ENCODE peak calls at places on chromosomes 6 and 20, in seven cellular contexts. One of them, this sample, is unnamed.

GRCh38 chr6:16471222-16471784 is 232.9 kb downstream of the GMPR start:
- DNase-seq in HTR-8/SVneo: no peak
- DNase-seq in bronchial epithelial cell: no peak
- DNase-seq in activated CD4-positive, alpha-beta T cell treated with anti-CD3 and anti-CD28 coated beads, Interleukin-2, amount 50 U/mL, for 4 hours: no peak
- DNase-seq in ureter: no peak
- DNase-seq in A172: no peak
- DNase-seq in globus pallidus: no peak
- DNase-seq in this sample: no peak

GRCh38 chr6:159941286-159942113 is 27.4 kb upstream of the IGF2R start:
- DNase-seq in HTR-8/SVneo: no peak
- DNase-seq in bronchial epithelial cell: peak
- DNase-seq in activated CD4-positive, alpha-beta T cell treated with anti-CD3 and anti-CD28 coated beads, Interleukin-2, amount 50 U/mL, for 4 hours: peak
- DNase-seq in ureter: no peak
- DNase-seq in A172: peak
- DNase-seq in globus pallidus: peak
- DNase-seq in this sample: no peak

GRCh38 chr6:42300701-42301100 is 83.0 kb upstream of the MRPS10 start:
- DNase-seq in HTR-8/SVneo: no peak
- DNase-seq in bronchial epithelial cell: peak
- DNase-seq in activated CD4-positive, alpha-beta T cell treated with anti-CD3 and anti-CD28 coated beads, Interleukin-2, amount 50 U/mL, for 4 hours: no peak
- DNase-seq in ureter: no peak
- DNase-seq in A172: no peak
- DNase-seq in globus pallidus: no peak
- DNase-seq in this sample: no peak

GRCh38 chr6:22095886-22096285 is 200.9 kb downstream of the PRL start:
- DNase-seq in HTR-8/SVneo: no peak
- DNase-seq in bronchial epithelial cell: no peak
- DNase-seq in activated CD4-positive, alpha-beta T cell treated with anti-CD3 and anti-CD28 coated beads, Interleukin-2, amount 50 U/mL, for 4 hours: no peak
- DNase-seq in ureter: no peak
- DNase-seq in A172: no peak
- DNase-seq in globus pallidus: no peak
- DNase-seq in this sample: no peak

GRCh38 chr6:35213824-35214756 is at the start of gene SCUBE3:
- DNase-seq in HTR-8/SVneo: peak
- DNase-seq in bronchial epithelial cell: peak
- DNase-seq in activated CD4-positive, alpha-beta T cell treated with anti-CD3 and anti-CD28 coated beads, Interleukin-2, amount 50 U/mL, for 4 hours: no peak
- DNase-seq in ureter: no peak
- DNase-seq in A172: peak
- DNase-seq in globus pallidus: no peak
- DNase-seq in this sample: no peak

GRCh38 chr20:52103469-52103910 is 88.1 kb downstream of the ZFP64 start:
- DNase-seq in HTR-8/SVneo: peak
- DNase-seq in bronchial epithelial cell: peak
- DNase-seq in activated CD4-positive, alpha-beta T cell treated with anti-CD3 and anti-CD28 coated beads, Interleukin-2, amount 50 U/mL, for 4 hours: no peak
- DNase-seq in ureter: no peak
- DNase-seq in A172: no peak
- DNase-seq in globus pallidus: no peak
- DNase-seq in this sample: no peak

GRCh38 chr6:158868122-158868480 is 48.9 kb upstream of the EZR start:
- DNase-seq in HTR-8/SVneo: no peak
- DNase-seq in bronchial epithelial cell: no peak
- DNase-seq in activated CD4-positive, alpha-beta T cell treated with anti-CD3 and anti-CD28 coated beads, Interleukin-2, amount 50 U/mL, for 4 hours: no peak
- DNase-seq in ureter: no peak
- DNase-seq in A172: no peak
- DNase-seq in globus pallidus: no peak
- DNase-seq in this sample: no peak

GRCh38 chr6:154593122-154593521 is 82.6 kb upstream of the CNKSR3 start:
- DNase-seq in HTR-8/SVneo: no peak
- DNase-seq in bronchial epithelial cell: no peak
- DNase-seq in activated CD4-positive, alpha-beta T cell treated with anti-CD3 and anti-CD28 coated beads, Interleukin-2, amount 50 U/mL, for 4 hours: no peak
- DNase-seq in ureter: no peak
- DNase-seq in A172: no peak
- DNase-seq in globus pallidus: no peak
- DNase-seq in this sample: no peak

GRCh38 chr20:1855690-1856089 is 39.5 kb upstream of the SIRPA start:
- DNase-seq in HTR-8/SVneo: no peak
- DNase-seq in bronchial epithelial cell: no peak
- DNase-seq in activated CD4-positive, alpha-beta T cell treated with anti-CD3 and anti-CD28 coated beads, Interleukin-2, amount 50 U/mL, for 4 hours: no peak
- DNase-seq in ureter: no peak
- DNase-seq in A172: no peak
- DNase-seq in globus pallidus: no peak
- DNase-seq in this sample: no peak

GRCh38 chr20:38013891-38014290 is 19.4 kb downstream of the TTI1 start:
- DNase-seq in HTR-8/SVneo: no peak
- DNase-seq in bronchial epithelial cell: no peak
- DNase-seq in activated CD4-positive, alpha-beta T cell treated with anti-CD3 and anti-CD28 coated beads, Interleukin-2, amount 50 U/mL, for 4 hours: no peak
- DNase-seq in ureter: no peak
- DNase-seq in A172: no peak
- DNase-seq in globus pallidus: no peak
- DNase-seq in this sample: no peak

GRCh38 chr20:4972506-4973251 is 28.6 kb downstream of the SLC23A2 start:
- DNase-seq in HTR-8/SVneo: no peak
- DNase-seq in bronchial epithelial cell: no peak
- DNase-seq in activated CD4-positive, alpha-beta T cell treated with anti-CD3 and anti-CD28 coated beads, Interleukin-2, amount 50 U/mL, for 4 hours: no peak
- DNase-seq in ureter: no peak
- DNase-seq in A172: no peak
- DNase-seq in globus pallidus: no peak
- DNase-seq in this sample: no peak

GRCh38 chr6:169991913-169992312 is 240.5 kb downstream of the ERMARD start:
- DNase-seq in HTR-8/SVneo: no peak
- DNase-seq in bronchial epithelial cell: no peak
- DNase-seq in activated CD4-positive, alpha-beta T cell treated with anti-CD3 and anti-CD28 coated beads, Interleukin-2, amount 50 U/mL, for 4 hours: no peak
- DNase-seq in ureter: peak
- DNase-seq in A172: no peak
- DNase-seq in globus pallidus: no peak
- DNase-seq in this sample: peak

GRCh38 chr20:53038328-53038727 is 66.2 kb downstream of the TSHZ2 start:
- DNase-seq in HTR-8/SVneo: no peak
- DNase-seq in bronchial epithelial cell: no peak
- DNase-seq in activated CD4-positive, alpha-beta T cell treated with anti-CD3 and anti-CD28 coated beads, Interleukin-2, amount 50 U/mL, for 4 hours: no peak
- DNase-seq in ureter: no peak
- DNase-seq in A172: no peak
- DNase-seq in globus pallidus: no peak
- DNase-seq in this sample: no peak

GRCh38 chr6:37201726-37202125 is 31.8 kb downstream of the PIM1 start:
- DNase-seq in HTR-8/SVneo: no peak
- DNase-seq in bronchial epithelial cell: no peak
- DNase-seq in activated CD4-positive, alpha-beta T cell treated with anti-CD3 and anti-CD28 coated beads, Interleukin-2, amount 50 U/mL, for 4 hours: no peak
- DNase-seq in ureter: no peak
- DNase-seq in A172: no peak
- DNase-seq in globus pallidus: no peak
- DNase-seq in this sample: no peak

This sample was measured in left lobe of liver.